ENCODE peak calls at places on chromosomes 12 and 14, in eight cellular contexts. One of them, this sample, is unnamed.

GRCh38 chr12:104411826-104412626 is 44.7 kb upstream of the CHST11 start:
- DNase-seq in uterus: no peak
- DNase-seq in IMR-90: peak
- DNase-seq in cardiac muscle cell: no peak
- DNase-seq in heart right ventricle: no peak
- DNase-seq in fibroblast of lung: peak
- DNase-seq in tibial nerve: no peak
- DNase-seq in ovary: no peak
- DNase-seq in this sample: no peak

GRCh38 chr14:60512952-60513554 is 4.1 kb downstream of the SIX6 start:
- DNase-seq in heart right ventricle: no peak
- DNase-seq in fibroblast of lung: no peak
- DNase-seq in cardiac muscle cell: no peak
- DNase-seq in ovary: no peak
- DNase-seq in tibial nerve: no peak
- DNase-seq in uterus: no peak
- DNase-seq in IMR-90: no peak
- DNase-seq in this sample: no peak

GRCh38 chr14:39467889-39468524 is 35.8 kb upstream of the FBXO33 start:
- DNase-seq in tibial nerve: no peak
- DNase-seq in cardiac muscle cell: peak
- DNase-seq in uterus: no peak
- DNase-seq in fibroblast of lung: peak
- DNase-seq in IMR-90: peak
- DNase-seq in heart right ventricle: no peak
- DNase-seq in ovary: no peak
- DNase-seq in this sample: no peak

GRCh38 chr12:57146925-57147640 is at the start of gene LRP1-AS:
- DNase-seq in tibial nerve: no peak
- DNase-seq in IMR-90: no peak
- DNase-seq in cardiac muscle cell: no peak
- DNase-seq in heart right ventricle: no peak
- DNase-seq in fibroblast of lung: no peak
- DNase-seq in ovary: no peak
- DNase-seq in uterus: no peak
- DNase-seq in this sample: no peak

GRCh38 chr12:124557518-124558223 is 9.7 kb downstream of the NCOR2 start:
- DNase-seq in ovary: no peak
- DNase-seq in IMR-90: no peak
- DNase-seq in tibial nerve: no peak
- DNase-seq in fibroblast of lung: no peak
- DNase-seq in uterus: no peak
- DNase-seq in cardiac muscle cell: peak
- DNase-seq in heart right ventricle: no peak
- DNase-seq in this sample: no peak

GRCh38 chr12:130224613-130225012 is 62.3 kb downstream of the FZD10 start:
- DNase-seq in uterus: no peak
- DNase-seq in ovary: no peak
- DNase-seq in fibroblast of lung: no peak
- DNase-seq in heart right ventricle: no peak
- DNase-seq in cardiac muscle cell: no peak
- DNase-seq in tibial nerve: no peak
- DNase-seq in IMR-90: no peak
- DNase-seq in this sample: no peak

GRCh38 chr14:65414961-65415589 is 2.5 kb downstream of the FUT8 start:
- DNase-seq in ovary: no peak
- DNase-seq in heart right ventricle: no peak
- DNase-seq in IMR-90: peak
- DNase-seq in cardiac muscle cell: peak
- DNase-seq in tibial nerve: no peak
- DNase-seq in fibroblast of lung: peak
- DNase-seq in uterus: no peak
- DNase-seq in this sample: no peak

GRCh38 chr14:24710403-24711063 is 76.5 kb upstream of the GZMB start:
- DNase-seq in tibial nerve: peak
- DNase-seq in ovary: peak
- DNase-seq in cardiac muscle cell: peak
- DNase-seq in heart right ventricle: peak
- DNase-seq in uterus: peak
- DNase-seq in fibroblast of lung: peak
- DNase-seq in IMR-90: peak
- DNase-seq in this sample: peak

GRCh38 chr12:5907812-5908211 is 37.2 kb downstream of the ANO2 start:
- DNase-seq in IMR-90: no peak
- DNase-seq in heart right ventricle: no peak
- DNase-seq in ovary: no peak
- DNase-seq in cardiac muscle cell: no peak
- DNase-seq in fibroblast of lung: no peak
- DNase-seq in uterus: no peak
- DNase-seq in tibial nerve: no peak
- DNase-seq in this sample: no peak

GRCh38 chr12:44377443-44378160 is 498.5 kb downstream of the NELL2 start:
- DNase-seq in heart right ventricle: no peak
- DNase-seq in cardiac muscle cell: no peak
- DNase-seq in uterus: no peak
- DNase-seq in tibial nerve: no peak
- DNase-seq in fibroblast of lung: no peak
- DNase-seq in IMR-90: no peak
- DNase-seq in ovary: no peak
- DNase-seq in this sample: no peak

GRCh38 chr12:56684745-56685369 is 3.2 kb downstream of the PTGES3 start:
- DNase-seq in fibroblast of lung: no peak
- DNase-seq in IMR-90: no peak
- DNase-seq in cardiac muscle cell: no peak
- DNase-seq in ovary: no peak
- DNase-seq in uterus: no peak
- DNase-seq in heart right ventricle: no peak
- DNase-seq in tibial nerve: no peak
- DNase-seq in this sample: no peak

GRCh38 chr14:96978525-96979272 is 181.5 kb downstream of the VRK1 start:
- DNase-seq in fibroblast of lung: no peak
- DNase-seq in ovary: no peak
- DNase-seq in heart right ventricle: no peak
- DNase-seq in uterus: no peak
- DNase-seq in tibial nerve: no peak
- DNase-seq in cardiac muscle cell: peak
- DNase-seq in IMR-90: no peak
- DNase-seq in this sample: no peak

GRCh38 chr14:94473666-94474410 is 2.2 kb downstream of the SERPINA9 start:
- DNase-seq in ovary: no peak
- DNase-seq in cardiac muscle cell: no peak
- DNase-seq in heart right ventricle: no peak
- DNase-seq in fibroblast of lung: no peak
- DNase-seq in IMR-90: no peak
- DNase-seq in uterus: no peak
- DNase-seq in tibial nerve: no peak
- DNase-seq in this sample: no peak

GRCh38 chr12:124750787-124751471 is 112.7 kb downstream of the SCARB1 start:
- DNase-seq in ovary: no peak
- DNase-seq in uterus: no peak
- DNase-seq in tibial nerve: no peak
- DNase-seq in IMR-90: no peak
- DNase-seq in heart right ventricle: no peak
- DNase-seq in cardiac muscle cell: peak
- DNase-seq in fibroblast of lung: no peak
- DNase-seq in this sample: no peak

GRCh38 chr12:121366063-121366459 is 13.8 kb upstream of the ANAPC5 start:
- DNase-seq in cardiac muscle cell: no peak
- DNase-seq in heart right ventricle: no peak
- DNase-seq in ovary: no peak
- DNase-seq in uterus: no peak
- DNase-seq in IMR-90: no peak
- DNase-seq in fibroblast of lung: no peak
- DNase-seq in tibial nerve: no peak
- DNase-seq in this sample: no peak

DNA sequence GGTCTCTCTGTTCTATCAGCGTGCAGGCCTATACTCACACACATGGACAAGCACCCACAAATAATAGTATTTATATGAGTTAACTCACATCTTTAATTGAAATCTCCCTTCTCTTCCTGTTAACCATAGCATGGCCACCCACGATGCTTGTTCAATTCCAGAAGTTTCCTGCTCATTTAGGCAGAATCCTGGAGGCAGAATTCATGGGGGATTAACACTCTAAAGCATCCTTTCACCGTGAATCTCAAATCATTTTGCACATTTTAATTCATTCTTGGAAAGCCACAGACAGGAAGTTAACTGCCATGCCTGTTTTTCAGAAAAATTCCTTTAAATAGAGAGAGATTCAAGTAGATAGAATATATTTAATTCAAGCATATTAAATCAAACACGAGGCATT is 1465.2 kb upstream of the FLRT2 start:
- DNase-seq in heart right ventricle: no peak
- DNase-seq in ovary: no peak
- DNase-seq in uterus: no peak
- DNase-seq in tibial nerve: no peak
- DNase-seq in fibroblast of lung: no peak
- DNase-seq in cardiac muscle cell: no peak
- DNase-seq in IMR-90: no peak
- DNase-seq in this sample: no peak
- H3K27ac ChIP-seq in heart right ventricle: no peak
- H3K27ac ChIP-seq in ovary: no peak
- H3K27ac ChIP-seq in uterus: no peak
- H3K27ac ChIP-seq in tibial nerve: no peak
- H3K27ac ChIP-seq in fibroblast of lung: no peak
- H3K27ac ChIP-seq in cardiac muscle cell: no peak
- H3K27ac ChIP-seq in IMR-90: no peak
- H3K27ac ChIP-seq in this sample: no peak

DNA sequence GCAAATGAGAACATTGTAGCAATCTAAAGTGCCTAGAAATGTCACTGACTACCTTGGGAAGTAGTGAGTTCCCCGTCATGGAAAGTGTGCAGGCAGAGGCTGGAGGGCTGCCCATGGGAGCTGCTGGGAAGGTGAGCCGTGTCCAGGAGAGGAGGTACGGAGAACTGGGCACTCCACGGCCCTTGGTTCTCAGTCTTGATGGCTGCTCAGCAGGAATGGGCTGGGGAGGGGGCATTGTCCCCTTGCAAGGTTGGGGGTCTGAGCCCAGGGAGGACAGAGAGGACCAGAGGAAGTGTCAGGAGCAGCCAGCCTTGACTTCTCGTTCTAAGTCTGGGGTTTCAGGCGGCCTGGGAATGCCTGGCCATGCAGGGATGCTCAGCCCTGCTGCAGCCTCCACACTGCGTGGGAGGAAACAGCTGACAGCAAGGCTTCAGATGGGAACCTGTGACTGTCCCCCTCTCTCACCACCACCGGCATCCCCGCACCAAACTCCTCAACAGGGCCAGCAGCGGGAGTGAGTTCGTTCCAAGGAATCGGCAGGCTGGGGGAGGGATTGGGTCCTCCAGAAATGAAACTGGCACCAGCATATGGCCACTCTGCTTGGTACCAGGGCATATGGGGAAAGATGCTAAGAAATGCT is 140.2 kb downstream of the BCL11B start:
- DNase-seq in IMR-90: no peak
- DNase-seq in ovary: no peak
- DNase-seq in uterus: no peak
- DNase-seq in cardiac muscle cell: no peak
- DNase-seq in fibroblast of lung: no peak
- DNase-seq in heart right ventricle: no peak
- DNase-seq in tibial nerve: no peak
- DNase-seq in this sample: no peak
- H3K27ac ChIP-seq in IMR-90: no peak
- H3K27ac ChIP-seq in ovary: no peak
- H3K27ac ChIP-seq in uterus: no peak
- H3K27ac ChIP-seq in cardiac muscle cell: no peak
- H3K27ac ChIP-seq in fibroblast of lung: no peak
- H3K27ac ChIP-seq in heart right ventricle: no peak
- H3K27ac ChIP-seq in tibial nerve: no peak
- H3K27ac ChIP-seq in this sample: no peak

GRCh38 chr12:131920902-131921840 is 7.9 kb upstream of the PUS1 start:
- DNase-seq in fibroblast of lung: no peak
- DNase-seq in cardiac muscle cell: no peak
- DNase-seq in ovary: no peak
- DNase-seq in heart right ventricle: no peak
- DNase-seq in IMR-90: no peak
- DNase-seq in tibial nerve: no peak
- DNase-seq in uterus: no peak
- DNase-seq in this sample: peak

GRCh38 chr12:131921866-131922769 is 7.0 kb upstream of the PUS1 start:
- DNase-seq in ovary: no peak
- DNase-seq in heart right ventricle: peak
- DNase-seq in uterus: no peak
- DNase-seq in IMR-90: no peak
- DNase-seq in cardiac muscle cell: no peak
- DNase-seq in tibial nerve: no peak
- DNase-seq in fibroblast of lung: no peak
- DNase-seq in this sample: no peak

GRCh38 chr12:131920157-131920508 is 8.9 kb upstream of the PUS1 start:
- DNase-seq in fibroblast of lung: no peak
- DNase-seq in IMR-90: no peak
- DNase-seq in heart right ventricle: no peak
- DNase-seq in ovary: no peak
- DNase-seq in uterus: no peak
- DNase-seq in tibial nerve: no peak
- DNase-seq in cardiac muscle cell: no peak
- DNase-seq in this sample: no peak

GRCh38 chr12:131923260-131923659 is 5.8 kb upstream of the PUS1 start:
- DNase-seq in cardiac muscle cell: no peak
- DNase-seq in tibial nerve: no peak
- DNase-seq in IMR-90: no peak
- DNase-seq in heart right ventricle: no peak
- DNase-seq in ovary: no peak
- DNase-seq in uterus: no peak
- DNase-seq in fibroblast of lung: no peak
- DNase-seq in this sample: no peak

DNA sequence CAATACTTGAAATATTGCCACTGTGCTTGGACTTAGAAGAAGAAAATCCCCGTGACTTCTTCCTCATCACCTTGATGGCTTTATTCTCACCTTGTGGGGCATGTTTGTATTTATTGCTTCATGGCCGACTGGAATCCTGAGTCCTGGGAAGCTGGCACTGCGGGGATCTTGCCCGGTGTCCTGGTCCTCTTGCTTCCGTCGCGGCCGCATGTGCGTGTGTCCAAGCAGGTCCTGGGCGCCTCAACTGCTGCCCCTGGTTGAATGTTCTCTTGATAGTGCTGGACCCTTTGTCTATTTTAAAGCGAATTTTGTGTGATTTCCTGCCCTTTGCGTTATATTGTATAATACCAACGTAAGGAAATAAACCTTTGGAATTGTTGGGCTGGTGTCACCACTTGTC is 6.3 kb upstream of the PUS1 start:
- DNase-seq in uterus: no peak
- DNase-seq in ovary: no peak
- DNase-seq in tibial nerve: no peak
- DNase-seq in heart right ventricle: no peak
- DNase-seq in cardiac muscle cell: no peak
- DNase-seq in fibroblast of lung: no peak
- DNase-seq in IMR-90: no peak
- DNase-seq in this sample: no peak
- H3K27ac ChIP-seq in uterus: no peak
- H3K27ac ChIP-seq in ovary: no peak
- H3K27ac ChIP-seq in tibial nerve: no peak
- H3K27ac ChIP-seq in heart right ventricle: peak
- H3K27ac ChIP-seq in cardiac muscle cell: no peak
- H3K27ac ChIP-seq in fibroblast of lung: no peak
- H3K27ac ChIP-seq in IMR-90: no peak
- H3K27ac ChIP-seq in this sample: peak

DNA sequence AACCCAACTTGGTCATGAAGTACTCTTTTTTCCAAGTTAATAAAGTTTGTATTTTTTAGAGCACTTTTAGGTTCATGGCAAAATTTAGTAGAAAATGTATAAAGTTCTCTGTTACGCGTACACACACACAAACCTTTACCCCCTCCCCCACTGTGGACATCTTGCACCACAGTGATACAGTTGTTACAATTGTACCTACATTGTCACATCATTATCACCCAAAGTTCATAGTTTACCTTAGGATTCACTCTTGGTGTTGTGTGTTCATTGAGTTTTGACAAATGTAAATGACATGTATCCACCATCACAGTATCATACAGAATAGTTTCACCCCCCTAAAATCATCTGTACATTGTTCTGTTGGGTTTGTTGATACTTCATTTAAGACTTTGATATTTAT is 23.9 kb downstream of the PLEKHA5 start:
- DNase-seq in fibroblast of lung: no peak
- DNase-seq in heart right ventricle: no peak
- DNase-seq in IMR-90: no peak
- DNase-seq in cardiac muscle cell: no peak
- DNase-seq in ovary: no peak
- DNase-seq in tibial nerve: no peak
- DNase-seq in uterus: no peak
- DNase-seq in this sample: no peak
- H3K27ac ChIP-seq in fibroblast of lung: no peak
- H3K27ac ChIP-seq in heart right ventricle: peak
- H3K27ac ChIP-seq in IMR-90: no peak
- H3K27ac ChIP-seq in cardiac muscle cell: no peak
- H3K27ac ChIP-seq in ovary: no peak
- H3K27ac ChIP-seq in tibial nerve: no peak
- H3K27ac ChIP-seq in uterus: no peak
- H3K27ac ChIP-seq in this sample: no peak

This sample was measured in psoas muscle.